ENCODE peak calls at places on chromosomes 2 and 18, in seven cellular contexts. N is AG09309; O is tibial artery; I is HFF-Myc; D is CD8-positive, alpha-beta T cell; L is neural progenitor cell; U is choroid plexus epithelial cell. Z is an unnamed sample.

GRCh38 chr2:201458381-201458780 is 6.8 kb downstream of the STRADB start:
- DNase-seq in L (no peak), I (no peak), O (no peak), N (no peak), U (no peak), D (no peak), Z (no peak)

GRCh38 chr2:234847639-234848038 is 104.2 kb upstream of the SH3BP4 start:
- DNase-seq in I (no peak), L (no peak), O (no peak), D (no peak), N (no peak), U (no peak), Z (no peak)

GRCh38 chr18:72871091-72871490 is 3.3 kb upstream of the NETO1 start:
- DNase-seq in N (peak; percentile 74), L (no peak), O (no peak), U (peak; percentile 60), I (peak; percentile 69), D (no peak), Z (no peak)

GRCh38 chr2:61898810-61899209 is 6.7 kb upstream of the COMMD1 start:
- DNase-seq in N (no peak), U (peak; percentile 59), L (no peak), D (no peak), I (no peak), O (no peak), Z (no peak)

GRCh38 chr2:182077451-182078142 is 91.9 kb downstream of the PPP1R1C start:
- DNase-seq in U (peak; percentile 95), D (no peak), O (peak; percentile 28), I (peak; percentile 84), L (peak; percentile 75), N (peak; percentile 83), Z (peak; percentile 38)

GRCh38 chr2:241967096-241967495 is 97.6 kb downstream of the RTP5 start:
- DNase-seq in I (no peak), U (no peak), L (no peak), D (no peak), O (no peak), N (no peak), Z (no peak)

GRCh38 chr2:40281021-40281940 is 170.6 kb downstream of the SLC8A1 start:
- DNase-seq in O (no peak), U (peak; percentile 73), L (no peak), I (peak; percentile 42), N (peak; percentile 84), D (no peak), Z (no peak)

GRCh38 chr2:239684271-239684670 is 283.5 kb upstream of the HDAC4 start:
- DNase-seq in N (no peak), L (no peak), D (no peak), O (no peak), I (no peak), U (no peak), Z (no peak)

GRCh38 chr2:66982766-66983165 is 414.4 kb upstream of the ETAA1 start:
- DNase-seq in D (no peak), U (peak; percentile 36), N (no peak), O (no peak), I (no peak), L (no peak), Z (no peak)

GRCh38 chr2:7588295-7588694 is 671.1 kb downstream of the RNF144A start:
- DNase-seq in I (no peak), O (no peak), U (no peak), D (no peak), N (no peak), L (no peak), Z (no peak)

GRCh38 chr2:221641181-221641871 is 69.2 kb upstream of the EPHA4 start:
- DNase-seq in D (no peak), N (no peak), L (no peak), O (no peak), U (peak; percentile 3), I (no peak), Z (no peak)

GRCh38 chr2:224354631-224355211 is 47.2 kb downstream of the FAM124B start:
- DNase-seq in L (no peak), O (no peak), I (no peak), N (no peak), D (no peak), U (no peak), Z (no peak)

DNA sequence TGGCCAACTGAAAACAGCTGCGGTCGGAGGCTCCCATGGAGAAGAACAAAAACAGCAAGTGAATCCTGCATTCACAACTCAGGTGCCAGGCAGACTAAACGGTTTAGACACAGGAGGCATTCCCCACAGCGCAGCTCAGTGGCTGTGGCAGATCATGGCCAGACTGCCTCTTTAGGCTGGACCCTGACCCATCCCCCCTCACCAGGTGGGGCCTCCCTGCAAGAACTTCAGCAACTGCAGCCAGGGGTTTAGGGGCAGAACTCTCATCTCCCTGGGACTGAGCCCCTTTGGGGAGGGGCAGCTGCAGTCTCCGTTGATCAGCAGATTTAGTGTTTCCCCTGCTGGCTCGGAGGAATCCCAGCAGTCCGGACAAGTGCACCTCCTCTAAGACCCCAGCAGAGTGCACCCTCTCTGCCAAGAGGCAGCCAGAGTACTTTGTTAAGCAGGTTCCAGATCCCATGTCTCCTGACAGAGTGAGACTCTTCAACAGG is 346.7 kb downstream of the SS18 start:
- DNase-seq in N (no peak), I (no peak), U (no peak), O (no peak), L (peak; percentile 85), D (no peak), Z (no peak)
- TF ChIP-seq CTCF in N (no peak), I (peak; percentile 9), U (no peak), O (no peak), L (peak; percentile 60), D (no peak), Z (no peak)

GRCh38 chr2:48423376-48423775 is 106.6 kb upstream of the STON1 start:
- DNase-seq in N (peak; percentile 73), O (no peak), D (no peak), I (peak; percentile 39), U (peak; percentile 67), L (no peak), Z (no peak)

GRCh38 chr2:48419884-48420511 is 110.0 kb upstream of the STON1 start:
- DNase-seq in D (no peak), O (no peak), N (no peak), L (no peak), U (no peak), I (no peak), Z (no peak)

GRCh38 chr2:48417843-48418838 is 111.8 kb upstream of the STON1 start:
- DNase-seq in N (no peak), D (no peak), O (no peak), U (no peak), L (no peak), I (no peak), Z (no peak)

GRCh38 chr2:48424356-48424755 is 105.6 kb upstream of the STON1 start:
- DNase-seq in I (no peak), L (no peak), U (no peak), D (no peak), N (no peak), O (no peak), Z (no peak)

DNA sequence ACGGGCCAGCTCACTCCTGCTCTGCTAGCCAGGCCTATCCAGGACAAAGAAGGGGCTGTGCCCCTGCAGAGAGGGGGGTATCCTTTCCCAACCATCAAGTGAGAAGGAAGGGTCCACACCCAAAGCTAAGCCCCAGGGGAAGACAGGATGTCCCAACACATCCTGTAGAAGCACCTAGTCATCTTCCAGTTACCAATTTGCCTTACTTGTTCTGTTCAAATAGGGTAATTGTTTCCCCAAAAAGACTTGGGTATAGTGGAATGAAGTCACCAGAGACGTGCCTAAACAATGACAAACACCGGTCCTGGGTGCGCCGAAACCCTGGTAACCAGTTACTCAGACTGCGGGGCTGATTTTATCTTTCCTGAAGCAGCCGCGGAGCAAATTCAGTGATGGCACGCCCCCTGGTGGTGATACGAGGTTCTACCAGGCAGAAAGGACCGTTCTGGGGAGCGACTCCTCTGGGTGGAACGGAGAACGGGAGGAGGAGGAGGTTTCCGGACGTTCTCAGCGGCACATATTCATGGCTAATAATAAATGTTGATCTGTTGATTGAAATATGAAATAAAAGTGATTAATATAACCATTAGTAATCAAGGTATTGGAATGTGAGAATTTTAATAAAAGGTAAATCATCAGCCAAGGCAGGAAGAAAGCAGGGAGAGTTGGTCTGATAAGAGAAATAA is 109.3 kb upstream of the STON1 start:
- DNase-seq in O (peak; percentile 86), N (peak; percentile 72), D (peak; percentile 82), L (peak; percentile 92), U (peak; percentile 87), I (peak; percentile 81), Z (peak; percentile 91)
- TF ChIP-seq CTCF in O (peak; percentile 98), N (peak; percentile 93), D (peak; percentile 99), L (peak; percentile 99), U (peak; percentile 98), I (peak; percentile 94), Z (peak; percentile 97)

GRCh38 chr2:2570360-2570759 is 239.3 kb upstream of the MYT1L start:
- DNase-seq in U (no peak), N (no peak), D (no peak), I (no peak), O (no peak), L (no peak), Z (no peak)
- TF ChIP-seq CTCF in U (no peak), N (no peak), D (no peak), I (no peak), O (no peak), L (no peak), Z (no peak)

GRCh38 chr18:50644807-50645206 is 84.9 kb downstream of the MAPK4 start:
- DNase-seq in O (no peak), D (no peak), L (peak; percentile 54), N (no peak), I (no peak), U (peak; percentile 34), Z (peak; percentile 30)
- TF ChIP-seq CTCF in O (no peak), D (no peak), L (peak; percentile 62), N (no peak), I (peak; percentile 36), U (peak; percentile 51), Z (peak; percentile 25)